ENCODE peak calls at places on chromosome 11, in seven cellular contexts. L, G, Q, V, M, I and O are unnamed samples.

GRCh38 chr11:15852179-15852578 is 504.2 kb downstream of the SOX6 start:
- DNase-seq in Q (no peak), I (peak; percentile 23), G (peak; percentile 19), M (no peak), V (no peak), L (no peak), O (no peak)

GRCh38 chr11:126140932-126141291 is 70.5 kb downstream of the RPUSD4 start:
- DNase-seq in L (peak; percentile 43), Q (no peak), V (peak; percentile 60), G (no peak), M (peak; percentile 66), I (peak; percentile 85), O (no peak)

GRCh38 chr11:62236187-62236586 is 5.9 kb upstream of the SCGB1D2 start:
- DNase-seq in M (no peak), I (no peak), G (no peak), L (no peak), Q (no peak), V (no peak), O (no peak)

GRCh38 chr11:65429724-65430405 is 7.3 kb downstream of the NEAT1 start:
- DNase-seq in I (peak; percentile 89), V (peak; percentile 71), G (no peak), Q (no peak), L (no peak), M (no peak), O (no peak)

GRCh38 chr11:111162306-111162705 is 83.2 kb upstream of the POU2AF2 start:
- DNase-seq in M (no peak), V (no peak), G (no peak), I (no peak), L (peak; percentile 16), Q (no peak), O (peak; percentile 1)

GRCh38 chr11:72724851-72725730 is 27.1 kb downstream of the ARAP1 start:
- DNase-seq in M (peak; percentile 86), Q (peak; percentile 78), V (no peak), L (peak; percentile 85), G (peak; percentile 71), I (peak; percentile 84), O (peak; percentile 65)

GRCh38 chr11:106087815-106088435 is 10.5 kb downstream of the AASDHPPT start:
- DNase-seq in I (peak; percentile 70), G (peak; percentile 33), Q (no peak), M (peak; percentile 15), L (peak; percentile 51), V (peak; percentile 19), O (no peak)

GRCh38 chr11:93248602-93249001 is 50.8 kb upstream of the SLC36A4 start:
- DNase-seq in I (peak; percentile 18), L (no peak), G (peak; percentile 8), M (no peak), Q (no peak), V (no peak), O (no peak)

GRCh38 chr11:109071712-109072524 is 350.1 kb upstream of the C11orf87 start:
- DNase-seq in Q (no peak), M (no peak), L (peak; percentile 94), I (peak; percentile 84), G (no peak), V (no peak), O (peak; percentile 6)

GRCh38 chr11:3914807-3915206 is 59.3 kb downstream of the STIM1 start:
- DNase-seq in I (peak; percentile 69), Q (no peak), L (no peak), G (no peak), M (no peak), V (no peak), O (no peak)

GRCh38 chr11:7385532-7385931 is 99.8 kb upstream of the OLFML1 start:
- DNase-seq in G (no peak), L (no peak), M (no peak), V (no peak), I (no peak), Q (no peak), O (no peak)

GRCh38 chr11:94806436-94806835 is 38.3 kb downstream of the AMOTL1 start:
- DNase-seq in G (no peak), M (no peak), V (no peak), L (no peak), Q (no peak), I (peak; percentile 30), O (no peak)

DNA sequence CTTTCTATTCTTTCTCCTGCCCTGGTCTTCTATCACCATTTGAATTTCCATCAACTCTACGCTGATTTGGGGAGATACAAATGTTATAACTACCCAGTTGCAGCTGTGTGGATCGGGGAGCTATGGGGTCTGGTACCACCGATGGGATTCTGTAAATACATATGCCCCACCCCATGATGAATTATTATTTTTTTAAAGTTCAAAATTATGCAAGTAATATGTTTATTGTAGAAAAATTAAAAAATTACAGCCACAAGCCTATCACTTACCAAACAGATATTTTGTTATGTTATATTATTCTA is 52.4 kb upstream of the CLMP start:
- DNase-seq in V (no peak), Q (no peak), I (no peak), L (no peak), G (no peak), M (no peak), O (no peak)
- TF ChIP-seq CTCF in V (no peak), Q (no peak), I (no peak), L (no peak), G (no peak), M (no peak), O (no peak)

DNA sequence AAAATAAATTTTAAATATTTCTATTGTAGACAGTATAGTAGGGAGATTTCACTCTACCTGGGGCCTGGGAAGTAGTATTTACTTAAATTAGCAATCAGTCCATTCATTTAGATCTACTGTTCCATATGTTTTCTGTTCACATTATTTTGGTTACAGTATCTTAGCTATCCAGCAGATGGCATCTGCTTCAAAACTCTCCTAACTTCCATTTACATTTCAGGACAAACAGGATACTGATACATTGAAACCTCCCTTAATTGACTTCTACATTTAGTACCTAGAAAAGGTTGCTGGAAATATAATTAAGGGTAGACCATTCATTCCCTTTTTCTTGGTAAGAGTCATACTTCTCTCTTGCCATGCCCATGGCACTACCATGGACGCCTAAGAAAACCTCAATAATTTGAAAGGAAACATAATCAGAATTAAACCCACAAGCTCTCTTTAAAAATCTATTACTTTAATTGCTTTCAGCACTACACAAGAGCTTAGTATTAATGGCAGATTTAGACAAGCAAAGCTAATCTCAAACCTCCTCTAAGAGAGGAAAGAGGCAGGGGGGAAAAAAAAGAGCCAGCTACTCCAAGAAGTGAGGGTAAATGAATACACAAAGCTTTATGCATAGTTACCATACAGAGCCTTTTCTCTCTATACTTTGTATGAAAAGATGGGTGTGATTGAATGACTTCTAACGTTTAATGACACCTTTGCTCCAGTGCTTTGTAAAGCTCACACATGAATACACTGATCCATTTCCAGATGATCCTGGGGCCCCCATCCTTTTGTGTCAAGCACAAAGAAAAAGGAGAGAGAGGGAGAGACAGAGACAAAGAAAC is 131.2 kb upstream of the MTMR2 start:
- DNase-seq in I (peak; percentile 68), L (no peak), Q (no peak), G (peak; percentile 27), V (no peak), M (peak; percentile 38), O (no peak)
- H3K4me3 ChIP-seq in I (no peak overlapping the region), L (no peak overlapping the region), Q (no peak overlapping the region), G (no peak overlapping the region), V (no peak overlapping the region), M (no peak overlapping the region), O (no peak overlapping the region)

GRCh38 chr11:68610452-68611116 is 73.8 kb upstream of the GAL start:
- DNase-seq in I (peak; percentile 22), V (no peak), M (peak; percentile 67), L (no peak), G (no peak), Q (no peak), O (no peak)
- TF ChIP-seq CTCF in I (peak; percentile 38), V (peak; percentile 28), M (peak; percentile 53), L (peak; percentile 47), G (peak; percentile 38), Q (peak; percentile 23), O (peak; percentile 43)

DNA sequence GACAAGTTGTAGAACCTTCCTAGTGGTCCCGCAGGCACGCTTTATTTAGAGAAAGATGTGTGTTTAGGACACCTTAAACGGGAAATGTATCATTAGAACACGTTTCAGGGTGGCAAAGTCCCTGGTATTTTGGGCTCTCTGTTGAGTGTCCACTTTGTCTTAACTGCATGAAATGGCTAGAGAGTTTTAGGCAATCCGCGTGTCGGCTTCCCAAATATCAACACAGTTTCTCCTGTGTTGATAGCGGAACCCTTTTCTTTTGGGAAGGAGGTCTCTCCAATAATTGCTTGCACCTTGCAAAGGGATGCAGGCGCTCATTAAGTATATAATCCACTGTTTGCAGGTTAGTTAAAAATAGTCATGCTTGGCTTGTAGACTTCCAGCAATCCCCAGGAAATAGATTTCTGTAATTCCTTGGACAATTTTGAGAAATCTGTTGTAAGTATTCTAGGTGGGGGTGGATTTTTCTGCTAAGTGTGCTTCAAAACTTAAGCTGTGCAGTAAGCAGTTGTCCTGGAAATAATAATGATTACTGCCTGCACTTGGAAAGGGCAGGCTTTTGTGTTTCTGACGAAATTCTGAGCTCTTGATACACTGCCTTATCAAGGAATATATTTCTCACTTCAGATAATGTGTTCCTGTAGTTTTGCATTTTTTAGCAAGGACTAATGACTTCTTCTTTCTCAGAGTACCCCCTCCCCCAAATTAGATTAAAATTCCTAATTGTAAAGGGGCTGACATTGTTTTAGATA is 120.1 kb downstream of the HIPK3 start:
- DNase-seq in M (no peak), L (no peak), I (peak; percentile 21), G (no peak), Q (no peak), V (no peak), O (no peak)
- H3K4me3 ChIP-seq in M (peak overlapping the region; percentile 82), L (peak overlapping the region; percentile 62), I (peak overlapping the region; percentile 44), G (no peak overlapping the region), Q (peak overlapping the region; percentile 56), V (peak overlapping the region; percentile 43), O (peak overlapping the region; percentile 69)

DNA sequence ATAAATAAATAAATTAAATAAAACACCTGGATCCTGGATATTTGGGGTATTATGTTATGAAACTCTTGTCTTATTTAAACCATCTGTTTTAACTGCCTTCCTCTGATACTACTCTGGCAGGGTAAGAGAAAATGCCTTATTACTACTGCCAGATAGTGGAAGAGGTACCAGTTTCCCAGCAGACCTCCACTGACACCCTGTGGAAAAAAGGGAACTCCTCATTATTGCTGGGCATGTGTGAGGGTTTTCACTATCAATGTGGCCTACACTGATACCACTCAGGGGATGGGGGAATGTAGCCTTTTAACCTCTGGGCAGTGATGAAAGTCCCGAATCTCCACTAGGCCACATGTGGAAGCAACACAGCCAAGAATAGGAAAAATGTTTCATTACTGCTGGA is 121.0 kb downstream of the LUZP2 start:
- DNase-seq in L (no peak), I (no peak), M (no peak), V (no peak), G (no peak), Q (no peak), O (no peak)
- TF ChIP-seq CTCF in L (no peak), I (no peak), M (peak; percentile 30), V (no peak), G (no peak), Q (no peak), O (no peak)